ENCODE peak calls at places on chromosome 10, in nine cellular contexts. X, A, E, W, T, P, N, I and L are unnamed samples.

GRCh38 chr10:21495002-21495685 is 30.3 kb downstream of the SKIDA1 start:
- DNase-seq in A (no peak), W (no peak), P (peak; percentile 21), T (no peak), E (no peak), I (no peak), N (peak; percentile 26), X (no peak), L (no peak)

GRCh38 chr10:74255800-74256422 is 104.9 kb downstream of the ADK start:
- DNase-seq in A (no peak), I (peak; percentile 66), P (no peak), X (no peak), N (peak; percentile 18), W (no peak), T (no peak), E (no peak), L (no peak)

GRCh38 chr10:122062831-122063674 is 74.1 kb downstream of the TACC2 start:
- DNase-seq in N (peak; percentile 83), A (peak; percentile 89), I (peak; percentile 73), E (peak; percentile 85), T (peak; percentile 88), W (peak; percentile 65), X (peak; percentile 91), P (peak; percentile 84), L (peak; percentile 91)

GRCh38 chr10:43890124-43890523 is 241.4 kb upstream of the ZNF32 start:
- DNase-seq in P (no peak), E (no peak), A (no peak), X (no peak), T (no peak), I (no peak), N (peak; percentile 61), W (no peak), L (no peak)

GRCh38 chr10:46525177-46525823 is 31.2 kb downstream of the GPRIN2 start:
- DNase-seq in T (peak; percentile 24), A (peak; percentile 7), X (peak; percentile 56), W (no peak), N (peak; percentile 89), E (no peak), I (peak; percentile 47), P (no peak), L (no peak)

GRCh38 chr10:69327463-69328345 is 49.4 kb downstream of the HK1 start:
- DNase-seq in E (peak; percentile 75), X (no peak), I (peak; percentile 64), W (no peak), T (peak; percentile 77), A (peak; percentile 75), N (peak; percentile 63), P (peak; percentile 48), L (peak; percentile 76)

GRCh38 chr10:62166331-62167154 is 102.1 kb downstream of the RTKN2 start:
- DNase-seq in N (peak; percentile 65), I (no peak), W (no peak), A (peak; percentile 15), E (no peak), P (peak; percentile 40), T (peak; percentile 66), X (no peak), L (no peak)

GRCh38 chr10:60818134-60818770 is 40.0 kb downstream of the CDK1 start:
- DNase-seq in W (no peak), E (no peak), T (no peak), P (no peak), A (no peak), I (no peak), N (peak; percentile 65), X (no peak), L (no peak)

GRCh38 chr10:127149613-127150081 is 46.7 kb downstream of the INSYN2A start:
- DNase-seq in E (no peak), A (no peak), I (no peak), W (no peak), T (no peak), P (no peak), X (no peak), N (peak; percentile 49), L (no peak)

GRCh38 chr10:119208553-119208940 is 1.2 kb downstream of the GRK5 start:
- DNase-seq in I (no peak), P (no peak), E (no peak), A (no peak), X (no peak), N (no peak), T (no peak), W (no peak), L (no peak)

GRCh38 chr10:119761106-119761505 is 35.3 kb downstream of the INPP5F start:
- DNase-seq in W (no peak), I (no peak), A (no peak), P (no peak), N (peak; percentile 94), T (no peak), E (no peak), X (no peak), L (no peak)

GRCh38 chr10:123748711-123749110 is 82.6 kb downstream of the GPR26 start:
- DNase-seq in E (no peak), I (no peak), X (no peak), T (no peak), P (no peak), N (no peak), W (no peak), A (no peak), L (no peak)

GRCh38 chr10:88661577-88661976 is 2.7 kb upstream of the LIPF start:
- DNase-seq in N (no peak), E (no peak), W (no peak), A (no peak), X (no peak), T (no peak), P (no peak), I (no peak), L (no peak)

GRCh38 chr10:14954001-14954770 is at the start of gene DCLRE1C:
- DNase-seq in A (peak; percentile 96), E (peak; percentile 94), W (peak; percentile 94), X (peak; percentile 80), T (peak; percentile 93), N (peak; percentile 91), P (peak; percentile 87), I (peak; percentile 91), L (peak; percentile 98)
- TF ChIP-seq POLR2A in A (peak; percentile 87), E (no peak), W (peak; percentile 97), X (peak; percentile 86), T (no peak), N (peak; percentile 4), P (peak; percentile 37), I (peak; percentile 88), L (no peak)

GRCh38 chr10:78518224-78518623 is 484.6 kb downstream of the RPS24 start:
- DNase-seq in W (no peak), I (no peak), P (no peak), T (no peak), N (no peak), E (no peak), X (no peak), A (no peak), L (peak; percentile 25)

GRCh38 chr10:78524342-78524741 is 490.7 kb downstream of the RPS24 start:
- DNase-seq in I (no peak), A (no peak), W (no peak), E (no peak), X (no peak), T (no peak), N (no peak), P (no peak), L (no peak)

GRCh38 chr10:78524941-78525340 is 491.3 kb downstream of the RPS24 start:
- DNase-seq in X (no peak), E (no peak), I (no peak), W (no peak), P (no peak), N (no peak), T (no peak), A (no peak), L (no peak)

GRCh38 chr10:78523453-78523852 is 489.8 kb downstream of the RPS24 start:
- DNase-seq in X (no peak), W (no peak), T (no peak), E (no peak), P (no peak), N (no peak), A (no peak), I (no peak), L (no peak)

DNA sequence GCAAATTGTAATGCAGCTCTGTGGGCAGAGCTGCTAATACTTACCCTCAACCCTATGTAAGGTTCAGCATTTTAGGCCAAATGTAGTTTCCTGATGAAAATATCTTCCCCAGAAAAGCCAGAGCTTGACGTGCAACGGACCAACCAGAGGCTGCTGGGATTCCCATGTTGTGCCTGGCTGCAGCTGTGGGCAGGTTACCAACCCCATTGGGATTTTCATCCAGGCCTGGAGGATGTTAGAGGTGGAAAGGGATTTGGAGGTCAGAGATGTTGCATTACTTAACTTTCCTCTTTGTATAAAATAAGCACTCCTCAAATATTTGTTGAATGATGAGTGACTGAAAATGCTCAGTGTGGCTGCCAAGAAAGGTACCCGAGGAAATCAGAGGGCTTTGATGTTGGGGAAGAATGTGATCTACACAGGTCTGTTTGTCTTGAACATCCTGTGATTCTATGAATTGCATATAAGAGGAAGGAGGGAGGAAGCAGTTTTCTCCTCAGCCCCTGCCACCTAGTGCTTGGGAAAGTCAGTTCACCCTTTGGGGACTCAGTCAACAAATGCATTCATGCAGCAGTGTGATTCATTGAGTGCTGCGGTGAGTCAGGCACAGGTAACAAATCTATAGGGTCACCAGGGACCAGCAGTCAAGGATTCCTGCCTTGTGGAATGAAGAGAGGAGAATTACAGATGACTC is 487.2 kb downstream of the RPS24 start:
- DNase-seq in T (no peak), W (no peak), A (no peak), X (peak; percentile 62), I (peak; percentile 37), E (no peak), P (no peak), N (peak; percentile 65), L (peak; percentile 36)
- TF ChIP-seq CTCF in T (no peak), W (peak; percentile 49), A (no peak), X (peak; percentile 32), I (peak; percentile 36), E (no peak), P (no peak), N (peak; percentile 48), L (no peak)

GRCh38 chr10:70477661-70478162 is 855 bp upstream of the PALD1 start:
- DNase-seq in I (peak; percentile 77), N (peak; percentile 18), T (no peak), W (peak; percentile 71), A (peak; percentile 23), P (peak; percentile 51), E (peak; percentile 73), X (peak; percentile 85), L (no peak)

GRCh38 chr10:70479626-70480253 is 1.2 kb downstream of the PALD1 start:
- DNase-seq in N (no peak), A (peak; percentile 49), I (no peak), E (no peak), P (no peak), X (no peak), W (no peak), T (no peak), L (no peak)

GRCh38 chr10:70479161-70479531 is 579 bp downstream of the PALD1 start:
- DNase-seq in I (peak; percentile 52), A (no peak), P (no peak), W (no peak), E (no peak), T (no peak), X (no peak), N (no peak), L (no peak)

GRCh38 chr10:70480254-70480861 is 1.8 kb downstream of the PALD1 start:
- DNase-seq in N (no peak), A (peak; percentile 46), W (no peak), I (peak; percentile 81), E (no peak), T (no peak), P (no peak), X (no peak), L (no peak)

GRCh38 chr10:70478191-70479160 is at the start of gene PALD1:
- DNase-seq in X (peak; percentile 48), T (peak; percentile 44), W (peak; percentile 86), A (peak; percentile 65), P (peak; percentile 69), E (peak; percentile 87), I (peak; percentile 92), N (no peak), L (peak; percentile 94)
- TF ChIP-seq POLR2A in X (peak; percentile 61), T (no peak), W (no peak), A (no peak), P (no peak), E (no peak), I (peak; percentile 68), N (no peak), L (no peak)

GRCh38 chr10:132519382-132520146 is 18.0 kb upstream of the INPP5A start:
- DNase-seq in P (peak; percentile 39), X (no peak), I (no peak), E (peak; percentile 62), N (no peak), T (no peak), A (peak; percentile 8), W (no peak), L (no peak)
- TF ChIP-seq CTCF in P (no peak), X (no peak), I (no peak), E (no peak), N (no peak), T (no peak), A (no peak), W (no peak), L (no peak)